ENCODE peak calls at places on chromosomes 5 and 9, in seven cellular contexts. K is endothelial cell, S is fibroblast of mammary gland, B is A673, Z is B cell, D is cardiac muscle cell, N is lung. Y is an unnamed sample.

GRCh38 chr5:131774652-131775367 is 22.0 kb downstream of the FNIP1 start:
- DNase-seq in K (no peak), Z (no peak), S (no peak), B (no peak), D (no peak), N (no peak), Y (no peak)

GRCh38 chr9:87796232-87796631 is 70.3 kb downstream of the CTSL start:
- DNase-seq in B (no peak), N (no peak), S (no peak), D (no peak), Z (no peak), K (no peak), Y (no peak)

GRCh38 chr9:124304285-124304684 is 46.5 kb downstream of the NEK6 start:
- DNase-seq in Z (no peak), D (no peak), B (no peak), K (no peak), S (no peak), N (no peak), Y (no peak)

GRCh38 chr5:74103131-74104023 is 477.4 kb downstream of the ARHGEF28 start:
- DNase-seq in Z (no peak), D (no peak), K (no peak), N (no peak), B (no peak), S (no peak), Y (no peak)

GRCh38 chr5:175681045-175681974 is 23.4 kb downstream of the HRH2 start:
- DNase-seq in N (no peak), S (no peak), Z (no peak), D (peak; percentile 38), K (no peak), B (no peak), Y (no peak)

GRCh38 chr9:111909444-111909843 is 12.8 kb downstream of the UGCG start:
- DNase-seq in Z (no peak), B (no peak), S (no peak), K (no peak), N (no peak), D (no peak), Y (no peak)

GRCh38 chr9:132638240-132638639 is 31.5 kb downstream of the DDX31 start:
- DNase-seq in B (no peak), D (no peak), S (peak; percentile 87), Z (no peak), N (no peak), K (no peak), Y (no peak)

GRCh38 chr9:81363916-81364480 is 325.3 kb downstream of the TLE1 start:
- DNase-seq in N (no peak), D (no peak), Z (no peak), S (no peak), B (no peak), K (no peak), Y (no peak)

GRCh38 chr5:68224561-68225187 is 9.1 kb downstream of the PIK3R1 start:
- DNase-seq in S (peak; percentile 80), N (no peak), K (no peak), D (no peak), Z (no peak), B (no peak), Y (no peak)

GRCh38 chr5:134111741-134112647 is 2.5 kb upstream of the TCF7 start:
- DNase-seq in S (peak; percentile 58), B (no peak), N (no peak), K (no peak), D (no peak), Z (no peak), Y (peak; percentile 63)

GRCh38 chr9:19231126-19232035 is 888 bp downstream of the DENND4C start:
- DNase-seq in K (no peak), B (peak; percentile 12), S (no peak), D (peak; percentile 28), N (peak; percentile 38), Z (peak; percentile 58), Y (peak; percentile 27)

GRCh38 chr5:169893586-169893985 is 86.7 kb downstream of the INSYN2B start:
- DNase-seq in S (peak; percentile 51), Z (no peak), N (no peak), B (no peak), K (no peak), D (no peak), Y (no peak)

GRCh38 chr9:81477669-81478068 is 211.7 kb downstream of the TLE1 start:
- DNase-seq in S (peak; percentile 76), B (no peak), K (no peak), N (no peak), Z (no peak), D (no peak), Y (no peak)

GRCh38 chr5:144577676-144578075 is 407.0 kb downstream of the KCTD16 start:
- DNase-seq in S (no peak), N (no peak), Z (no peak), B (no peak), D (no peak), K (no peak), Y (no peak)

GRCh38 chr5:90853759-90854515 is 295.3 kb downstream of the ADGRV1 start:
- DNase-seq in K (no peak), B (no peak), S (no peak), Z (no peak), N (no peak), D (no peak), Y (no peak)

GRCh38 chr5:134975843-134976242 is 8.1 kb downstream of the CATSPER3 start:
- DNase-seq in K (no peak), S (no peak), Z (no peak), N (no peak), D (no peak), B (no peak), Y (no peak)

GRCh38 chr9:85443190-85443598 is 298.6 kb downstream of the AGTPBP1 start:
- DNase-seq in K (no peak), N (no peak), B (no peak), D (no peak), Z (no peak), S (no peak), Y (no peak)

GRCh38 chr5:108266235-108266634 is 115.7 kb downstream of the FBXL17 start:
- DNase-seq in B (no peak), S (peak; percentile 48), N (no peak), D (peak; percentile 16), Z (no peak), K (no peak), Y (no peak)

GRCh38 chr5:180869587-180869986 is 8.5 kb upstream of the ZFP62 start:
- DNase-seq in N (no peak), D (no peak), Z (no peak), S (no peak), K (no peak), B (no peak), Y (no peak)

GRCh38 chr5:144794922-144795321 is 624.2 kb downstream of the KCTD16 start:
- DNase-seq in S (no peak), K (no peak), B (no peak), N (no peak), Z (no peak), D (no peak), Y (no peak)

GRCh38 chr5:120432861-120433260 is 31.2 kb upstream of the PRR16 start:
- DNase-seq in D (no peak), K (no peak), N (no peak), B (no peak), S (no peak), Z (no peak), Y (no peak)

GRCh38 chr5:177994561-177995190 is 1.4 kb downstream of the PROP1 start:
- DNase-seq in B (no peak), D (no peak), N (no peak), S (no peak), Z (peak; percentile 14), K (no peak), Y (no peak)

GRCh38 chr5:69024241-69024651 is 69.6 kb upstream of the SLC30A5 start:
- DNase-seq in K (peak; percentile 12), D (peak; percentile 65), Z (no peak), N (no peak), B (peak; percentile 80), S (peak; percentile 55), Y (peak; percentile 24)

GRCh38 chr5:150068961-150069618 is 17.3 kb downstream of the CSF1R start:
- DNase-seq in B (no peak), N (no peak), S (no peak), K (no peak), Z (no peak), D (no peak), Y (no peak)

GRCh38 chr9:12882430-12882829 is 107.6 kb downstream of the LURAP1L start:
- DNase-seq in B (no peak), D (no peak), Z (no peak), S (peak; percentile 88), K (no peak), N (no peak), Y (no peak)

GRCh38 chr9:133691191-133691590 is 47.0 kb downstream of the SARDH start:
- DNase-seq in S (no peak), K (no peak), Z (no peak), B (no peak), N (no peak), D (no peak), Y (no peak)

GRCh38 chr5:108997720-108998119 is 250.0 kb downstream of the FER start:
- DNase-seq in D (no peak), Z (no peak), B (no peak), K (no peak), S (no peak), N (no peak), Y (no peak)

GRCh38 chr5:151463137-151464029 is 16.0 kb downstream of the SLC36A1 start:
- DNase-seq in K (peak; percentile 59), N (no peak), D (peak; percentile 46), B (no peak), Z (no peak), S (no peak), Y (peak; percentile 10)

GRCh38 chr9:4796988-4797956 is 4.5 kb downstream of the RCL1 start:
- DNase-seq in B (peak; percentile 73), N (no peak), K (peak; percentile 28), D (peak; percentile 63), S (peak; percentile 55), Z (no peak), Y (peak; percentile 18)

GRCh38 chr9:113998529-113999255 is 79.4 kb downstream of the AMBP start:
- DNase-seq in B (peak; percentile 62), S (peak; percentile 25), Z (no peak), N (peak; percentile 26), K (no peak), D (no peak), Y (peak; percentile 6)
- TF ChIP-seq CTCF in B (peak; percentile 56), S (peak; percentile 37), Z (no peak), N (no peak), K (no peak), D (peak; percentile 25), Y (no peak)

GRCh38 chr9:130433168-130433946 is 11.4 kb upstream of the ASS1 start:
- DNase-seq in Z (peak; percentile 75), B (peak; percentile 70), D (peak; percentile 83), S (no peak), N (no peak), K (peak; percentile 75), Y (peak; percentile 66)
- TF ChIP-seq CTCF in Z (peak; percentile 63), B (peak; percentile 61), D (peak; percentile 58), S (no peak), N (no peak), K (peak; percentile 81), Y (peak; percentile 94)

DNA sequence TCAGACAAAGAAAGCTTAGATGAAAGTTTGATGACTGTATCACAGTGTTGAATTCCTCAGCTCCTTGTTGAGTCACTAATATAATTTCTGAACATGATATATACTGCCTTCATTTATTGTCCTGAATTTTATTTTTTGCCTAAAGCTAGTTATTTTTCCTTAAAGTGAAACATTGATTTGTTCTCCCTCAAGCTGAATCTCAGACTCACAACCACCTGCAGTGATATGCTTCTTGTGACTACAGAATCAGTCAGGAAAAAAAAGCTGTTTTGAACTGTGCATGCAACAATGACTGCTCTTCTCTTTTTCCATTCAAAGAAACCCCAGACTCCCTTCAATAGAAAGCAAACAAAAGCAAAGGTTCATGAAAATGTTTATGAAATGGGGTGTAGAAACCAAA is 470.1 kb upstream of the CHD1 start:
- DNase-seq in B (no peak), K (no peak), Z (no peak), N (no peak), S (no peak), D (no peak), Y (no peak)
- TF ChIP-seq CTCF in B (no peak), K (no peak), Z (no peak), N (no peak), S (no peak), D (no peak), Y (no peak)

GRCh38 chr9:129585352-129585751 is 35.5 kb downstream of the C9orf50 start:
- DNase-seq in Z (no peak), D (no peak), S (no peak), N (no peak), B (no peak), K (no peak), Y (no peak)
- TF ChIP-seq CTCF in Z (no peak), D (no peak), S (no peak), N (no peak), B (no peak), K (no peak), Y (no peak)